ENCODE peak calls at places on chromosomes 1 and 21, in four cellular contexts. E is GM23248, Q is hepatocyte, D is fibroblast of lung. B is an unnamed sample. For H3K4me1 and H4K20me1, the result is how much of the 10 kb centered on the place peaks cover.

GRCh38 chr21:33801424-33802405 is 113.9 kb downstream of the ATP5PO start:
- DNase-seq in E (peak), D (peak), Q (peak), B (peak)

GRCh38 chr1:194105381-194105780 is 919.0 kb upstream of the B3GALT2 start:
- DNase-seq in Q (no peak), D (no peak), E (no peak), B (no peak)

GRCh38 chr1:227734546-227734857 is 600 bp downstream of the JMJD4 start:
- DNase-seq in D (no peak), E (peak), Q (no peak), B (peak)

GRCh38 chr1:24705260-24706073 is 39.8 kb upstream of the CLIC4 start:
- DNase-seq in E (peak), D (peak), Q (peak), B (peak)

GRCh38 chr1:186643600-186643999 is 36.6 kb downstream of the PTGS2 start:
- DNase-seq in E (peak), D (no peak), Q (no peak), B (no peak)

GRCh38 chr1:49136738-49137251 is 360.1 kb upstream of the BEND5 start:
- DNase-seq in D (no peak), E (no peak), Q (no peak), B (no peak)

GRCh38 chr1:157448666-157449065 is 103.6 kb downstream of the FCRL5 start:
- DNase-seq in E (no peak), D (no peak), Q (no peak), B (no peak)

GRCh38 chr1:229138066-229138465 is 132.8 kb upstream of the RAB4A start:
- DNase-seq in D (no peak), Q (no peak), E (no peak), B (no peak)

GRCh38 chr1:202623075-202623474 is 87.2 kb downstream of the SYT2 start:
- DNase-seq in E (peak), D (peak), Q (peak), B (peak)

GRCh38 chr1:161068306-161069200 is 1.1 kb downstream of the ARHGAP30 start:
- DNase-seq in Q (peak), D (no peak), E (no peak), B (peak)

GRCh38 chr21:44773291-44773932 is 28.2 kb downstream of the UBE2G2 start:
- DNase-seq in Q (no peak), D (no peak), E (no peak), B (no peak)

GRCh38 chr1:155457237-155457636 is 105.4 kb downstream of the ASH1L start:
- DNase-seq in D (no peak), E (no peak), Q (no peak), B (no peak)

GRCh38 chr1:91606546-91607078 is 106.0 kb downstream of the CDC7 start:
- DNase-seq in D (no peak), E (no peak), Q (no peak), B (no peak)

GRCh38 chr1:182784556-182785171 is 4.9 kb upstream of the NPL start:
- DNase-seq in Q (peak), E (peak), D (peak), B (no peak)

GRCh38 chr21:41530366-41530765 is 22.4 kb upstream of the TMPRSS2 start:
- DNase-seq in D (no peak), Q (no peak), E (no peak), B (no peak)

GRCh38 chr1:65431111-65431705 is 10.7 kb downstream of the LEPR start:
- DNase-seq in E (peak), D (peak), Q (peak), B (peak)

GRCh38 chr1:68046885-68047658 is 3.4 kb downstream of the DIRAS3 start:
- DNase-seq in D (no peak), Q (no peak), E (no peak), B (peak)

GRCh38 chr21:44783023-44783696 is 18.5 kb downstream of the UBE2G2 start:
- DNase-seq in E (no peak), D (no peak), Q (no peak), B (no peak)

GRCh38 chr1:202834771-202835547 is 24.2 kb downstream of the PCAT6 start:
- DNase-seq in Q (no peak), D (no peak), E (no peak), B (no peak)

GRCh38 chr1:77473690-77474089 is 191.9 kb downstream of the AK5 start:
- DNase-seq in Q (no peak), E (peak), D (peak), B (peak)

GRCh38 chr1:111214884-111215283 is 12.6 kb upstream of the CHI3L2 start:
- DNase-seq in Q (no peak), E (no peak), D (no peak), B (no peak)

GRCh38 chr1:201539561-201540404 is 856 bp downstream of the NAV1 start:
- DNase-seq in D (peak), E (peak), Q (peak), B (peak)

GRCh38 chr1:238582816-238583215 is 692.1 kb upstream of the ZP4 start:
- DNase-seq in D (no peak), E (no peak), Q (no peak), B (no peak)

GRCh38 chr1:41733021-41733420 is 185.7 kb downstream of the HIVEP3 start:
- DNase-seq in D (no peak), E (no peak), Q (no peak), B (no peak)

GRCh38 chr1:78231477-78231876 is 185.7 kb downstream of the GIPC2 start:
- DNase-seq in E (no peak), Q (no peak), D (no peak), B (no peak)

GRCh38 chr21:28410264-28410663 is 582.4 kb downstream of the LTN1 start:
- DNase-seq in E (no peak), Q (no peak), D (peak), B (no peak)

GRCh38 chr1:67700692-67701410 is 15.8 kb downstream of the GADD45A start:
- DNase-seq in D (no peak), E (peak), Q (peak), B (no peak)

GRCh38 chr1:177817969-177818872 is 151.6 kb downstream of the SEC16B start:
- DNase-seq in D (no peak), Q (peak), E (no peak), B (peak)

GRCh38 chr1:165577707-165578106 is 33.9 kb downstream of the LRRC52 start:
- DNase-seq in D (no peak), E (no peak), Q (no peak), B (no peak)

GRCh38 chr1:200319143-200319542 is 90.7 kb downstream of the ZNF281 start:
- DNase-seq in D (no peak), E (peak), Q (no peak), B (no peak)

GRCh38 chr1:156129687-156130577 is 15.4 kb downstream of the LMNA start:
- DNase-seq in E (peak), Q (peak), D (peak), B (peak)

GRCh38 chr1:220991959-220992704 is 112.9 kb downstream of the HLX start:
- DNase-seq in Q (peak), D (peak), E (peak), B (peak)

GRCh38 chr21:34545079-34545884 is 33.3 kb upstream of the KCNE1 start:
- DNase-seq in Q (peak), E (peak), D (peak), B (peak)

GRCh38 chr1:69567847-69568434 is at the start of gene LRRC7:
- DNase-seq in D (no peak), E (peak), Q (peak), B (peak)

GRCh38 chr1:194280463-194280862 is 1094.0 kb upstream of the B3GALT2 start:
- DNase-seq in Q (no peak), E (no peak), D (no peak), B (no peak)

GRCh38 chr1:183331095-183331742 is 87.0 kb downstream of the NMNAT2 start:
- DNase-seq in Q (peak), D (no peak), E (peak), B (no peak)

GRCh38 chr21:33655591-33656221 is 13.4 kb downstream of the ITSN1 start:
- DNase-seq in D (peak), Q (peak), E (peak), B (peak)

GRCh38 chr1:204146309-204146708 is 5.5 kb downstream of the ETNK2 start:
- DNase-seq in D (no peak), Q (no peak), E (no peak), B (peak)

GRCh38 chr1:204149107-204149506 is 2.7 kb downstream of the ETNK2 start:
- DNase-seq in E (no peak), D (no peak), Q (no peak), B (peak)

GRCh38 chr1:204146965-204147364 is 4.9 kb downstream of the ETNK2 start:
- DNase-seq in Q (no peak), E (no peak), D (no peak), B (peak)

GRCh38 chr1:204147392-204148097 is 4.3 kb downstream of the ETNK2 start:
- DNase-seq in Q (no peak), D (no peak), E (no peak), B (peak)

DNA sequence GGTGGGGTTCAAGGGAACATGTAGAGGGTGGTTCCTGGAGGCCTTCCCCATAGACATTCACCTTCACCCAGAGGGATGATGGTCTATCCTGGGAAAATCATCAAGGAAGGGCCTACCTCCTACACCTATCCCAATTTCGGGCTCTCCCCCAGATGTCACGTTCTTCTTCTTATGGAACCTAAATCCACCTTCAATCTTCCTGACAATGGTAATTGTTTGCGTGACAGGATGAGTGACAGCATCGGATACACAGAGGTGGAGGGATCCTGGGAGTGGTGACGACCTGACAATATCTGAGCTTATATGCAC is 3.8 kb downstream of the ETNK2 start:
- DNase-seq in Q (no peak), D (no peak), E (no peak), B (peak)
- H3K4me1 ChIP-seq in Q (under half), D (under half), E (under half), B (under half)

GRCh38 chr1:6785318-6785712 is at the start of gene CAMTA1:
- DNase-seq in Q (no peak), E (no peak), D (no peak), B (no peak)

GRCh38 chr1:6783956-6784559 is 1.2 kb upstream of the CAMTA1 start:
- DNase-seq in E (no peak), Q (no peak), D (peak), B (no peak)

GRCh38 chr1:6784560-6785317 is 515 bp upstream of the CAMTA1 start:
- DNase-seq in E (peak), D (peak), Q (peak), B (peak)

GRCh38 chr1:6783221-6783620 is 2.0 kb upstream of the CAMTA1 start:
- DNase-seq in Q (no peak), D (no peak), E (no peak), B (peak)

GRCh38 chr1:6785721-6786505 is 659 bp downstream of the CAMTA1 start:
- DNase-seq in E (peak), Q (peak), D (peak), B (peak)
- H4K20me1 ChIP-seq in E (under half), Q (under half), D (under half), B (under half)

GRCh38 chr1:145960468-145961108 is 2.8 kb upstream of the LIX1L start:
- DNase-seq in E (peak), D (peak), Q (peak), B (peak)

GRCh38 chr1:145961109-145961424 is 3.2 kb upstream of the LIX1L start:
- DNase-seq in D (no peak), Q (no peak), E (peak), B (peak)

GRCh38 chr1:145962157-145963102 is 1.9 kb downstream of the ANKRD34A start:
- DNase-seq in E (peak), Q (peak), D (no peak), B (peak)

GRCh38 chr1:145959957-145960467 is 2.2 kb upstream of the LIX1L start:
- DNase-seq in Q (no peak), D (no peak), E (no peak), B (peak)

GRCh38 chr1:145961425-145962156 is 2.8 kb downstream of the ANKRD34A start:
- DNase-seq in E (peak), D (no peak), Q (peak), B (peak)
- H2AFZ ChIP-seq in E (peak), D (peak), Q (peak), B (peak)

DNA sequence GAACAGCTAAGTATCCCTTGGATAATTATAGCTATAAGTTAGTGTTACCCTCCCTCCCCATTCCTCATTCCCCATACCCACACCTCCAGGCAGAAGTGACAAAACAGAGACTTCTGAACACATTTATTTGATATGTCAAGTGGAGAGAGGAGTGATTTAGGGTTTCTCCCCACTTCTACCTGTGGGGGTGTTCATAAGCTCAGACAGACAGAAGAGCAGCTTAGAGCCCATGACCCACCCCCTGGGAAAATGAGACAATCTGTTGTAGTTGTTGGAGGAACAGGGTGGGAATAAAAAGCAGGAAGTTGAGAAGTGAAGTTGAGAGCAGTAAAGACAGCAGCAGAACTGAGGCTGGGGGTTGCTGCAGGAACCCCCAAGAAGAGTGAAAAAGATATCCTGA is 1.5 kb upstream of the LIX1L start:
- DNase-seq in E (no peak), Q (no peak), D (no peak), B (no peak)
- H3K4me1 ChIP-seq in E (under half), Q (under half), D (under half), B (half or more)

GRCh38 chr1:51237714-51238403 is 1.8 kb downstream of the RNF11 start:
- DNase-seq in Q (peak), E (peak), D (peak), B (peak)

GRCh38 chr1:51234721-51235425 is 1.2 kb upstream of the RNF11 start:
- DNase-seq in Q (peak), D (no peak), E (peak), B (peak)

GRCh38 chr1:51236548-51237312 is 657 bp downstream of the RNF11 start:
- DNase-seq in D (peak), E (peak), Q (peak), B (peak)

GRCh38 chr1:51235611-51236547 is at the start of gene RNF11:
- DNase-seq in E (peak), D (peak), Q (peak), B (peak)

DNA sequence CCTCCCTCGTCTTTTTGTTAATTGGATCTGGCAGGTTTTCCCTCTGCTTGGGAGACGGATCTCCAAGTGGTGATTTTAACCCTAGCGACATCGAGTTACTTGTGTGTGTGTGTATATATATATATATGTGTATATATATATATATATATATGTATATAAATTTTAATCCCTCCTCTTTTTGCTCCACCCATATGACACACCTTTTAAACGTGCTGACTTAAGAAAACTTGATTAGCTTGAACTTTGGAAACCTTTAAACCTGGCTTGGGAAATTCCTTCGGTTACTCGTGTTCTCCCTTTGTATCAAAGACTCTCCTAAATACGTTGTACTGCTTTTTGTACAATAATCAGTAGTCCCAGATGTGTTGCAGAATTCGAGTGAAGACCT is 1.2 kb downstream of the RNF11 start:
- DNase-seq in E (no peak), Q (no peak), D (no peak), B (no peak)
- H4K20me1 ChIP-seq in E (under half), Q (half or more), D (under half), B (under half)

GRCh38 chr1:53254011-53254640 is 15.8 kb upstream of the MAGOH start:
- DNase-seq in E (peak), D (peak), Q (peak), B (no peak)
- H2AFZ ChIP-seq in E (peak), D (no peak), Q (no peak), B (no peak)

DNA sequence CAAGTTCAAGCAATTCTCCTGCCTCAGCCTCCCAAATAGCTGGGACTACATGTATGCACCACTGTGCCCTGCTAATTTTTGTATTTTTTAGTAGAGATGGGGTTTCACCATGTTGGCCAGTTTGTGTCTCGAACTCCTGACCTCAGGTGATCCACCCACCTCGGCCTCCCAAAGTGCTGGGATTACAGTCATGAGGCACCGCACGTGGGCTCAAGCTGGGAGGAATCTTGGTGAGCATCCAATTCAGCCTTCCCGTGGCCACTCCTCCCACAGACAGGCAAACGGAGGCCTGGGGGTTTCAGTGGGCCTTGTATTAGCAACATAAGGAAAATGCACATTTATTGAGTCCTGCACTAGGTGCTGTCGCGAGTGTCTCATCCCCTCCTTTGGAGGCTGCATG is 24.5 kb upstream of the VWA5B1 start:
- DNase-seq in D (no peak), Q (no peak), E (peak), B (no peak)
- H3K4me1 ChIP-seq in D (under half), Q (under half), E (under half), B (under half)

B was measured in osteoblast.